ENCODE peak calls at places on chromosome 10, in five cellular contexts. R is ELF-1, M is lung microvascular endothelial cell, B is body of pancreas, P is endothelial cell. L is an unnamed sample.

GRCh38 chr10:84567133-84567532 is 238.7 kb downstream of the CCSER2 start:
- DNase-seq in R (no peak), M (no peak), B (no peak), P (no peak), L (no peak)

GRCh38 chr10:124224331-124225028 is 131.1 kb upstream of the CHST15 start:
- DNase-seq in R (no peak), M (no peak), B (peak), P (no peak), L (no peak)

GRCh38 chr10:75110006-75110632 is 1.3 kb upstream of the SAMD8 start:
- DNase-seq in R (no peak), M (no peak), B (no peak), P (no peak), L (no peak)

GRCh38 chr10:91391915-91392314 is 18.2 kb upstream of the HECTD2 start:
- DNase-seq in R (no peak), M (no peak), B (no peak), P (no peak), L (no peak)

GRCh38 chr10:104657458-104657857 is 16.4 kb downstream of the SORCS3 start:
- DNase-seq in R (no peak), M (no peak), B (no peak), P (no peak), L (no peak)

GRCh38 chr10:60901561-60902235 is 42.3 kb downstream of the RHOBTB1 start:
- DNase-seq in R (no peak), M (peak), B (peak), P (no peak), L (no peak)

GRCh38 chr10:87843714-87844113 is 19.6 kb downstream of the KLLN start:
- DNase-seq in R (no peak), M (no peak), B (no peak), P (no peak), L (no peak)

GRCh38 chr10:125473138-125473793 is 209.7 kb downstream of the TEX36 start:
- DNase-seq in R (no peak), M (no peak), B (no peak), P (no peak), L (no peak)

GRCh38 chr10:86690231-86690630 is 21.9 kb downstream of the LDB3 start:
- DNase-seq in R (no peak), M (no peak), B (no peak), P (no peak), L (no peak)

GRCh38 chr10:19933772-19934171 is 117.5 kb downstream of the PLXDC2 start:
- DNase-seq in R (no peak), M (no peak), B (no peak), P (no peak), L (no peak)

GRCh38 chr10:66472156-66472555 is 453.7 kb upstream of the LRRTM3 start:
- DNase-seq in R (no peak), M (no peak), B (no peak), P (no peak), L (no peak)

GRCh38 chr10:81920213-81920829 is 45.3 kb downstream of the NRG3 start:
- DNase-seq in R (peak), M (peak), B (no peak), P (peak), L (peak)

GRCh38 chr10:5550621-5551530 is 26.1 kb downstream of the CALML3 start:
- DNase-seq in R (peak), M (no peak), B (peak), P (no peak), L (peak)

GRCh38 chr10:107686095-107686494 is 521.6 kb upstream of the SORCS1 start:
- DNase-seq in R (no peak), M (no peak), B (no peak), P (no peak), L (no peak)

GRCh38 chr10:119655566-119656001 is 4.4 kb downstream of the BAG3 start:
- DNase-seq in R (peak), M (peak), B (no peak), P (no peak), L (peak)

GRCh38 chr10:93068411-93069244 is 5.1 kb upstream of the CYP26A1 start:
- DNase-seq in R (no peak), M (peak), B (no peak), P (no peak), L (peak)

GRCh38 chr10:43205681-43206390 is 61.0 kb downstream of the RASGEF1A start:
- DNase-seq in R (no peak), M (no peak), B (peak), P (peak), L (no peak)

GRCh38 chr10:97224483-97225435 is 39.0 kb upstream of the SLIT1 start:
- DNase-seq in R (no peak), M (no peak), B (no peak), P (no peak), L (no peak)

GRCh38 chr10:12042409-12042796 is 206 bp downstream of the UPF2 start:
- DNase-seq in R (no peak), M (no peak), B (peak), P (peak), L (no peak)

GRCh38 chr10:6300106-6300783 is 97.5 kb downstream of the PFKFB3 start:
- DNase-seq in R (no peak), M (no peak), B (peak), P (no peak), L (no peak)

GRCh38 chr10:22464966-22465627 is 119.8 kb downstream of the SPAG6 start:
- DNase-seq in R (no peak), M (no peak), B (no peak), P (peak), L (no peak)

GRCh38 chr10:124594240-124594639 is 132.6 kb downstream of the LHPP start:
- DNase-seq in R (no peak), M (no peak), B (no peak), P (no peak), L (no peak)

GRCh38 chr10:60967854-60968484 is 24.0 kb upstream of the RHOBTB1 start:
- DNase-seq in R (no peak), M (no peak), B (no peak), P (no peak), L (no peak)

GRCh38 chr10:82621680-82622079 is 746.7 kb downstream of the NRG3 start:
- DNase-seq in R (no peak), M (no peak), B (no peak), P (no peak), L (no peak)

L was measured in SK-N-DZ.